ENCODE peak calls at places on chromosomes 1 and 21, in five cellular contexts. U is glutamatergic neuron, F is A549, Z is HFFc6, E is H9. A is an unnamed sample.

GRCh38 chr1:3501856-3502665 is 47.6 kb downstream of the ARHGEF16 start:
- DNase-seq in U (no peak), F (peak; percentile 51), Z (peak; percentile 39), E (peak; percentile 90), A (peak; percentile 69)

GRCh38 chr1:172863031-172863430 is 187.7 kb downstream of the TNFSF18 start:
- DNase-seq in U (no peak), F (no peak), Z (no peak), E (no peak), A (no peak)

GRCh38 chr1:32031578-32032286 is 18.1 kb downstream of the KHDRBS1 start:
- DNase-seq in U (no peak), F (no peak), Z (peak; percentile 79), E (no peak), A (no peak)

GRCh38 chr1:197745911-197746310 is 29.4 kb downstream of the DENND1B start:
- DNase-seq in U (no peak), F (no peak), Z (no peak), E (no peak), A (no peak)

GRCh38 chr1:64186138-64186897 is 17.1 kb upstream of the UBE2U start:
- DNase-seq in U (no peak), F (no peak), Z (no peak), E (no peak), A (no peak)

GRCh38 chr1:100354971-100355394 is 2.7 kb downstream of the CDC14A start:
- DNase-seq in U (no peak), F (no peak), Z (no peak), E (no peak), A (no peak)

GRCh38 chr1:205543351-205544305 is 39.2 kb downstream of the CDK18 start:
- DNase-seq in U (no peak), F (peak; percentile 63), Z (peak; percentile 83), E (peak; percentile 94), A (peak; percentile 85)

GRCh38 chr1:44714532-44714931 is 16.4 kb downstream of the RNU5D-1 start:
- DNase-seq in U (no peak), F (no peak), Z (no peak), E (no peak), A (no peak)

GRCh38 chr1:63847308-63847910 is 73.6 kb downstream of the ROR1 start:
- DNase-seq in U (no peak), F (no peak), Z (no peak), E (no peak), A (no peak)

GRCh38 chr1:14039894-14040430 is 340.0 kb downstream of the PRDM2 start:
- DNase-seq in U (no peak), F (no peak), Z (no peak), E (no peak), A (no peak)

GRCh38 chr1:71087713-71088112 is 6.9 kb upstream of the ZRANB2 start:
- DNase-seq in U (no peak), F (no peak), Z (no peak), E (no peak), A (no peak)

GRCh38 chr1:225617479-225617878 is 35.4 kb downstream of the ENAH start:
- DNase-seq in U (no peak), F (no peak), Z (peak; percentile 37), E (no peak), A (no peak)

GRCh38 chr21:33127154-33127893 is 57.4 kb downstream of the OLIG1 start:
- DNase-seq in U (peak; percentile 89), F (peak; percentile 59), Z (peak; percentile 54), E (peak; percentile 79), A (peak; percentile 88)

GRCh38 chr21:33128538-33128937 is 58.6 kb downstream of the OLIG1 start:
- DNase-seq in U (no peak), F (no peak), Z (no peak), E (no peak), A (no peak)

GRCh38 chr21:33133912-33134311 is 64.0 kb downstream of the OLIG1 start:
- DNase-seq in U (no peak), F (no peak), Z (no peak), E (no peak), A (no peak)

GRCh38 chr21:33135925-33136324 is 66.0 kb downstream of the OLIG1 start:
- DNase-seq in U (no peak), F (no peak), Z (no peak), E (no peak), A (no peak)

GRCh38 chr21:33132054-33132453 is 62.1 kb downstream of the OLIG1 start:
- DNase-seq in U (no peak), F (no peak), Z (no peak), E (no peak), A (no peak)
- TF ChIP-seq CTCF in U (peak; percentile 29), F (peak; percentile 6), Z (peak; percentile 44), E (peak; percentile 57), A (no peak)

GRCh38 chr21:29499734-29500343 is 201.1 kb downstream of the BACH1 start:
- DNase-seq in U (peak; percentile 39), F (peak; percentile 51), Z (peak; percentile 39), E (peak; percentile 79), A (peak; percentile 10)
- TF ChIP-seq CTCF in U (peak; percentile 59), F (peak; percentile 43), Z (peak; percentile 88), E (peak; percentile 95), A (peak; percentile 68)

GRCh38 chr1:181493885-181494284 is 10.6 kb downstream of the CACNA1E start:
- DNase-seq in U (no peak), F (no peak), Z (no peak), E (no peak), A (no peak)

GRCh38 chr1:181499825-181500224 is 16.5 kb downstream of the CACNA1E start:
- DNase-seq in U (no peak), F (no peak), Z (no peak), E (no peak), A (no peak)

GRCh38 chr1:181501612-181502011 is 18.3 kb downstream of the CACNA1E start:
- DNase-seq in U (no peak), F (no peak), Z (no peak), E (no peak), A (no peak)

GRCh38 chr1:181496759-181497158 is 13.4 kb downstream of the CACNA1E start:
- DNase-seq in U (no peak), F (no peak), Z (no peak), E (no peak), A (no peak)

GRCh38 chr1:181497870-181498269 is 14.6 kb downstream of the CACNA1E start:
- DNase-seq in U (no peak), F (no peak), Z (no peak), E (no peak), A (no peak)
- TF ChIP-seq CTCF in U (no peak), F (no peak), Z (no peak), E (peak; percentile 46), A (no peak)

GRCh38 chr1:24970399-24970753 is 40.3 kb upstream of the RUNX3 start:
- DNase-seq in U (no peak), F (no peak), Z (peak; percentile 45), E (peak; percentile 68), A (no peak)
- TF ChIP-seq CTCF in U (no peak), F (no peak), Z (peak; percentile 29), E (peak; percentile 33), A (no peak)

A was measured in endothelial cell.